ENCODE peak calls at places on chromosomes 4 and X, in eight cellular contexts. N is T-cell; O is M059J; P is stimulated activated CD8-positive, alpha-beta memory T cell treated with anti-CD3 and anti-CD28 coated beads, Interleukin-2, amount 100 ng/mL, for 48 hours; L is progenitor cell of endocrine pancreas; Y is DMS153; A is substantia nigra; Z is naive thymus-derived CD8-positive, alpha-beta T cell. E is an unnamed sample.

GRCh38 chr4:19728773-19729172 is 522.9 kb upstream of the SLIT2 start:
- DNase-seq in P (no peak), Z (no peak), A (no peak), O (no peak), L (no peak), N (no peak), Y (no peak), E (no peak)

GRCh38 chrX:44931441-44931973 is 58.5 kb downstream of the KDM6A start:
- DNase-seq in O (no peak), Z (no peak), N (no peak), P (no peak), A (no peak), Y (no peak), L (no peak), E (no peak)

GRCh38 chr4:79652232-79652631 is 244.2 kb upstream of the GK2 start:
- DNase-seq in P (no peak), O (no peak), A (no peak), Y (peak), L (no peak), N (no peak), Z (no peak), E (no peak)

GRCh38 chrX:15525664-15526416 is 25.2 kb downstream of the BMX start:
- DNase-seq in Z (no peak), Y (peak), L (no peak), A (no peak), P (no peak), O (peak), N (no peak), E (no peak)

GRCh38 chr4:85963231-85963630 is 396.6 kb downstream of the MAPK10 start:
- DNase-seq in L (no peak), A (no peak), P (no peak), Z (no peak), N (no peak), Y (no peak), O (no peak), E (no peak)

GRCh38 chr4:185600801-185601200 is 65.5 kb upstream of the PDLIM3 start:
- DNase-seq in P (no peak), O (no peak), Y (no peak), L (no peak), Z (no peak), N (no peak), A (no peak), E (no peak)

GRCh38 chrX:8971116-8971515 is 62.8 kb downstream of the FAM9B start:
- DNase-seq in A (no peak), L (no peak), P (no peak), Y (no peak), N (no peak), O (peak), Z (peak), E (peak)

GRCh38 chr4:174538123-174538875 is 16.0 kb upstream of the HPGD start:
- DNase-seq in L (no peak), A (no peak), N (no peak), Y (no peak), Z (no peak), P (no peak), O (peak), E (peak)

GRCh38 chr4:15451866-15452765 is 17.6 kb upstream of the CC2D2A start:
- DNase-seq in Y (no peak), P (no peak), O (peak), A (no peak), N (no peak), L (no peak), Z (no peak), E (no peak)

GRCh38 chr4:182189107-182189878 is 53.9 kb upstream of the TENM3 start:
- DNase-seq in P (no peak), Z (no peak), N (no peak), A (no peak), L (no peak), Y (no peak), O (peak), E (no peak)

GRCh38 chr4:174365018-174365587 is 81.4 kb downstream of the CEP44 start:
- DNase-seq in A (no peak), P (no peak), Z (peak), O (peak), N (no peak), Y (no peak), L (no peak), E (peak)

GRCh38 chrX:93591398-93591797 is 82.0 kb downstream of the NAP1L3 start:
- DNase-seq in Y (no peak), A (no peak), L (no peak), P (no peak), N (no peak), Z (no peak), O (no peak), E (no peak)

GRCh38 chr4:183783933-183784622 is 121.0 kb upstream of the STOX2 start:
- DNase-seq in L (no peak), Z (no peak), P (no peak), O (peak), A (no peak), Y (no peak), N (no peak), E (no peak)

GRCh38 chrX:150508461-150509367 is 59.7 kb upstream of the MTM1 start:
- DNase-seq in A (peak), L (no peak), N (no peak), P (no peak), Y (no peak), Z (no peak), O (no peak), E (no peak)

GRCh38 chr4:38366451-38366850 is 297.5 kb upstream of the KLF3 start:
- DNase-seq in N (no peak), L (no peak), Z (no peak), P (no peak), Y (no peak), A (no peak), O (peak), E (no peak)

GRCh38 chr4:2251795-2252529 is 9.9 kb downstream of the MXD4 start:
- DNase-seq in O (no peak), A (no peak), P (no peak), L (no peak), N (no peak), Z (no peak), Y (no peak), E (no peak)

GRCh38 chr4:41957634-41958033 is 22.4 kb downstream of the TMEM33 start:
- DNase-seq in P (no peak), A (no peak), O (peak), N (no peak), Z (peak), L (no peak), Y (peak), E (peak)

GRCh38 chrX:150282953-150283352 is 80.2 kb upstream of the MAMLD1 start:
- DNase-seq in N (no peak), A (no peak), P (no peak), L (no peak), Z (no peak), Y (no peak), O (no peak), E (no peak)

E was measured in CD4-positive, CD25-positive, alpha-beta regulatory T cell.